ENCODE peak calls at places on chromosome 3, in six cellular contexts. D is K562, Q is HepG2, I is H1, F is GM12892, P is GM12878. C is an unnamed sample.

GRCh38 chr3:102178817-102179216 is 256.0 kb upstream of the ZPLD1 start:
- DNase-seq in D (no peak), Q (no peak), I (no peak), F (no peak), P (no peak), C (no peak)

GRCh38 chr3:135261214-135261775 is 466.2 kb downstream of the EPHB1 start:
- DNase-seq in D (no peak), Q (no peak), I (no peak), F (no peak), P (no peak), C (no peak)

GRCh38 chr3:159239054-159239453 is 437.2 kb downstream of the MFSD1 start:
- DNase-seq in D (no peak), Q (no peak), I (no peak), F (no peak), P (no peak), C (no peak)

GRCh38 chr3:48678056-48678455 is 7.7 kb downstream of the NCKIPSD start:
- DNase-seq in D (no peak), Q (no peak), I (no peak), F (no peak), P (no peak), C (no peak)

GRCh38 chr3:37453393-37454391 is 279.3 kb upstream of the LRRFIP2 start:
- DNase-seq in D (no peak), Q (peak; percentile 10), I (no peak), F (no peak), P (no peak), C (no peak)

GRCh38 chr3:48428088-48428862 is 1.6 kb downstream of the PLXNB1 start:
- DNase-seq in D (no peak), Q (peak; percentile 90), I (no peak), F (no peak), P (no peak), C (no peak)

GRCh38 chr3:160684368-160684740 is 7.4 kb downstream of the ARL14 start:
- DNase-seq in D (no peak), Q (no peak), I (no peak), F (no peak), P (no peak), C (no peak)

GRCh38 chr3:190855151-190855550 is 7.3 kb downstream of the GMNC start:
- DNase-seq in D (no peak), Q (no peak), I (no peak), F (no peak), P (no peak), C (no peak)

GRCh38 chr3:58214484-58215316 is 3.9 kb upstream of the DNASE1L3 start:
- DNase-seq in D (no peak), Q (no peak), I (no peak), F (peak; percentile 36), P (peak; percentile 96), C (no peak)

GRCh38 chr3:73716418-73716817 is 91.7 kb upstream of the PDZRN3 start:
- DNase-seq in D (no peak), Q (no peak), I (no peak), F (no peak), P (no peak), C (no peak)

GRCh38 chr3:28279770-28280169 is 38.4 kb downstream of the CMC1 start:
- DNase-seq in D (no peak), Q (no peak), I (no peak), F (no peak), P (no peak), C (no peak)

GRCh38 chr3:62607287-62608029 is 234.1 kb upstream of the FEZF2 start:
- DNase-seq in D (no peak), Q (no peak), I (no peak), F (no peak), P (no peak), C (no peak)

GRCh38 chr3:164113406-164114332 is 964.6 kb downstream of the SI start:
- DNase-seq in D (no peak), Q (no peak), I (no peak), F (no peak), P (no peak), C (no peak)

GRCh38 chr3:4684117-4684516 is 191.0 kb downstream of the ITPR1 start:
- DNase-seq in D (no peak), Q (no peak), I (no peak), F (no peak), P (no peak), C (no peak)

GRCh38 chr3:55486101-55486856 is 827 bp downstream of the WNT5A start:
- DNase-seq in D (no peak), Q (no peak), I (no peak), F (no peak), P (no peak), C (no peak)

GRCh38 chr3:159260049-159260662 is 458.3 kb downstream of the MFSD1 start:
- DNase-seq in D (peak; percentile 19), Q (peak; percentile 56), I (no peak), F (no peak), P (no peak), C (no peak)

GRCh38 chr3:103786296-103786695 is 1351.5 kb downstream of the ZPLD1 start:
- DNase-seq in D (no peak), Q (no peak), I (no peak), F (no peak), P (no peak), C (no peak)

GRCh38 chr3:173395412-173396181 is 1.9 kb upstream of the NLGN1 start:
- DNase-seq in D (peak; percentile 13), Q (no peak), I (peak; percentile 77), F (peak; percentile 30), P (no peak), C (peak; percentile 35)

GRCh38 chr3:138412821-138413531 is 21.4 kb upstream of the ESYT3 start:
- DNase-seq in D (no peak), Q (no peak), I (no peak), F (no peak), P (no peak), C (no peak)

GRCh38 chr3:94028093-94028837 is at the start of gene STX19:
- DNase-seq in D (no peak), Q (no peak), I (no peak), F (no peak), P (no peak), C (no peak)

GRCh38 chr3:5039585-5039984 is 60.3 kb downstream of the BHLHE40 start:
- DNase-seq in D (no peak), Q (no peak), I (no peak), F (no peak), P (no peak), C (no peak)

GRCh38 chr3:196163687-196164493 is 47.3 kb downstream of the ZDHHC19 start:
- DNase-seq in D (peak; percentile 38), Q (peak; percentile 57), I (no peak), F (no peak), P (no peak), C (no peak)

GRCh38 chr3:177657243-177657642 is 460.0 kb upstream of the TBL1XR1 start:
- DNase-seq in D (no peak), Q (no peak), I (no peak), F (no peak), P (no peak), C (no peak)

GRCh38 chr3:32959370-32959769 is 7.9 kb downstream of the CCR4 start:
- DNase-seq in D (peak; percentile 39), Q (no peak), I (no peak), F (no peak), P (no peak), C (no peak)

GRCh38 chr3:9947025-9947995 is 4.9 kb downstream of the PRRT3 start:
- DNase-seq in D (no peak), Q (peak; percentile 76), I (no peak), F (no peak), P (no peak), C (no peak)

GRCh38 chr3:142898346-142899213 is 9.7 kb upstream of the PCOLCE2 start:
- DNase-seq in D (no peak), Q (no peak), I (no peak), F (no peak), P (no peak), C (no peak)

GRCh38 chr3:142896996-142897395 is 8.1 kb upstream of the PCOLCE2 start:
- DNase-seq in D (no peak), Q (no peak), I (no peak), F (no peak), P (no peak), C (no peak)

GRCh38 chr3:142897807-142898206 is 8.9 kb upstream of the PCOLCE2 start:
- DNase-seq in D (no peak), Q (no peak), I (no peak), F (no peak), P (no peak), C (no peak)

GRCh38 chr3:142894493-142894892 is 5.6 kb upstream of the PCOLCE2 start:
- DNase-seq in D (peak; percentile 68), Q (no peak), I (no peak), F (no peak), P (no peak), C (no peak)

GRCh38 chr3:142896201-142896755 is 7.4 kb upstream of the PCOLCE2 start:
- DNase-seq in D (no peak), Q (no peak), I (no peak), F (no peak), P (no peak), C (no peak)
- TF ChIP-seq TAF1 in D (no peak), Q (no peak), I (no peak), F (no peak), P (no peak), C (no peak)

GRCh38 chr3:127588675-127589577 is 1.6 kb downstream of the TPRA1 start:
- DNase-seq in D (no peak), Q (peak; percentile 23), I (no peak), F (no peak), P (no peak), C (no peak)

GRCh38 chr3:127590282-127590592 is 296 bp downstream of the TPRA1 start:
- DNase-seq in D (no peak), Q (no peak), I (no peak), F (peak; percentile 57), P (no peak), C (peak; percentile 59)

GRCh38 chr3:127587876-127588275 is 2.7 kb downstream of the TPRA1 start:
- DNase-seq in D (no peak), Q (no peak), I (no peak), F (no peak), P (no peak), C (no peak)

GRCh38 chr3:127590593-127591477 is at the start of gene TPRA1:
- DNase-seq in D (peak; percentile 97), Q (peak; percentile 98), I (peak; percentile 80), F (peak; percentile 90), P (peak; percentile 90), C (peak; percentile 92)

GRCh38 chr3:127589600-127590281 is 792 bp downstream of the TPRA1 start:
- DNase-seq in D (no peak), Q (no peak), I (no peak), F (no peak), P (no peak), C (no peak)
- TF ChIP-seq TAF1 in D (no peak), Q (no peak), I (no peak), F (no peak), P (no peak), C (no peak)

DNA sequence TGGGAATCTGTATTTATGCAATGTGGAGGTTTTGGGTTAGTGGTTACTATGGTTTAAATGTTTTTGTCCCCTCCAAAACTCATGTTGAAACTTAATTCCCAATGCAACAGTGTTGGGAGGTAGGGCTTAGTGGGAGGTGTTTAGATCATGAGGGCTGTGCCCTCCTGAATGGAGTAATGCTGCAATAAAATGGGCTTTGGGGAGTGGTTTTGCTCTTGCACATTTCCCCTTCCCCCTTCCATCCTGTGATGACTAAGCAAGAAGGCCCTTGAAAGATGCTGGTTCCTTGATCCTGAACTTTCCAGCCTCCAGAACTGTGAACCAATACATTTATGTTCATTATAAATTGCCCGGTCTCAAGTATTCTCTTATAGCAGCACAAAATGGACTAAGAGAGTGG is 9.2 kb upstream of the RFC4 start:
- DNase-seq in D (peak; percentile 54), Q (no peak), I (no peak), F (no peak), P (no peak), C (no peak)
- TF ChIP-seq TAF1 in D (no peak), Q (no peak), I (no peak), F (no peak), P (no peak), C (no peak)

GRCh38 chr3:12405432-12406272 is 78.6 kb upstream of the TSEN2 start:
- DNase-seq in D (peak; percentile 72), Q (peak; percentile 99), I (no peak), F (no peak), P (no peak), C (no peak)
- TF ChIP-seq TAF1 in D (no peak), Q (no peak), I (no peak), F (no peak), P (no peak), C (no peak)

C was measured in GM12891.